ENCODE peak calls at places on chromosomes 11 and 22, in six cellular contexts. O is body of pancreas, P is brain microvascular endothelial cell, H is BJ, S is type B pancreatic cell, Z is astrocyte of the spinal cord. Y is an unnamed sample.

GRCh38 chr22:34429314-34429713 is 509.0 kb upstream of the LARGE1 start:
- DNase-seq in O (no peak), P (no peak), H (no peak), S (no peak), Z (no peak), Y (no peak)

GRCh38 chr11:79314906-79315689 is 125.7 kb downstream of the TENM4 start:
- DNase-seq in O (no peak), P (peak; percentile 2), H (no peak), S (no peak), Z (peak; percentile 13), Y (peak; percentile 50)

GRCh38 chr11:36672815-36673450 is 74.9 kb upstream of the RAG2 start:
- DNase-seq in O (peak; percentile 30), P (peak; percentile 63), H (no peak), S (no peak), Z (peak; percentile 41), Y (peak; percentile 31)

GRCh38 chr22:39920134-39920743 is 19.4 kb downstream of the GRAP2 start:
- DNase-seq in O (no peak), P (no peak), H (no peak), S (no peak), Z (no peak), Y (no peak)

GRCh38 chr11:70077411-70078094 is 564 bp upstream of the ANO1 start:
- DNase-seq in O (no peak), P (no peak), H (no peak), S (no peak), Z (no peak), Y (no peak)

GRCh38 chr11:103433380-103433779 is 324.2 kb downstream of the DYNC2H1 start:
- DNase-seq in O (no peak), P (peak; percentile 86), H (peak; percentile 68), S (no peak), Z (peak; percentile 74), Y (no peak)

GRCh38 chr22:18968011-18968749 is 32.1 kb upstream of the PRODH start:
- DNase-seq in O (peak; percentile 60), P (peak; percentile 22), H (no peak), S (no peak), Z (no peak), Y (peak; percentile 76)

GRCh38 chr22:21455334-21456089 is 11.7 kb upstream of the TMEM191C start:
- DNase-seq in O (no peak), P (no peak), H (no peak), S (peak; percentile 67), Z (no peak), Y (no peak)

GRCh38 chr11:20226936-20227335 is 66.7 kb upstream of the DBX1 start:
- DNase-seq in O (no peak), P (peak; percentile 2), H (no peak), S (no peak), Z (no peak), Y (no peak)

GRCh38 chr22:44199866-44200265 is 19.1 kb downstream of the PARVG start:
- DNase-seq in O (no peak), P (no peak), H (no peak), S (no peak), Z (no peak), Y (no peak)

GRCh38 chr22:32917577-32918375 is 116.3 kb downstream of the TIMP3 start:
- DNase-seq in O (no peak), P (no peak), H (no peak), S (no peak), Z (no peak), Y (peak; percentile 33)

GRCh38 chr22:18095101-18095805 is 15.4 kb upstream of the TUBA8 start:
- DNase-seq in O (peak; percentile 34), P (peak; percentile 33), H (no peak), S (no peak), Z (peak; percentile 28), Y (no peak)

GRCh38 chr11:70397336-70397982 is 870 bp upstream of the CTTN start:
- DNase-seq in O (peak; percentile 30), P (peak; percentile 14), H (no peak), S (no peak), Z (no peak), Y (peak; percentile 38)

GRCh38 chr11:20443596-20443995 is 56.1 kb downstream of the PRMT3 start:
- DNase-seq in O (no peak), P (no peak), H (no peak), S (no peak), Z (peak; percentile 38), Y (peak; percentile 10)

GRCh38 chr11:706957-707816 is 1.2 kb downstream of the EPS8L2 start:
- DNase-seq in O (peak; percentile 69), P (no peak), H (no peak), S (peak; percentile 70), Z (peak; percentile 24), Y (peak; percentile 83)

GRCh38 chr22:30649430-30650007 is 13.9 kb downstream of the SLC35E4 start:
- DNase-seq in O (peak; percentile 69), P (peak; percentile 63), H (no peak), S (no peak), Z (peak; percentile 83), Y (peak; percentile 76)

GRCh38 chr11:117950999-117951961 is 22.1 kb upstream of the TMPRSS13 start:
- DNase-seq in O (no peak), P (no peak), H (no peak), S (no peak), Z (no peak), Y (no peak)

GRCh38 chr22:33894515-33894914 is 25.8 kb downstream of the LARGE1 start:
- DNase-seq in O (no peak), P (no peak), H (no peak), S (no peak), Z (no peak), Y (no peak)

GRCh38 chr11:118953265-118953664 is 2.8 kb upstream of the UPK2 start:
- DNase-seq in O (no peak), P (peak; percentile 23), H (no peak), S (no peak), Z (no peak), Y (no peak)

GRCh38 chr11:64266339-64266738 is 15.0 kb downstream of the PLCB3 start:
- DNase-seq in O (no peak), P (peak; percentile 45), H (no peak), S (no peak), Z (no peak), Y (no peak)

GRCh38 chr11:16610738-16611388 is 127.6 kb upstream of the C11orf58 start:
- DNase-seq in O (no peak), P (no peak), H (no peak), S (peak; percentile 68), Z (no peak), Y (peak; percentile 26)

GRCh38 chr11:108825381-108825780 is 160.5 kb downstream of the DDX10 start:
- DNase-seq in O (no peak), P (no peak), H (no peak), S (no peak), Z (no peak), Y (no peak)
- TF ChIP-seq CTCF in O (no peak), P (no peak), H (no peak), S (no peak), Z (no peak), Y (no peak)

GRCh38 chr11:72072348-72072747 is 8.0 kb downstream of the NUMA1 start:
- DNase-seq in O (no peak), P (peak; percentile 72), H (peak; percentile 26), S (no peak), Z (peak; percentile 83), Y (peak; percentile 48)

GRCh38 chr11:72078477-72078876 is 1.9 kb downstream of the NUMA1 start:
- DNase-seq in O (no peak), P (no peak), H (no peak), S (no peak), Z (no peak), Y (no peak)

GRCh38 chr11:72070486-72070885 is 9.9 kb downstream of the NUMA1 start:
- DNase-seq in O (no peak), P (no peak), H (no peak), S (no peak), Z (no peak), Y (no peak)

GRCh38 chr11:72075756-72076155 is 4.6 kb downstream of the NUMA1 start:
- DNase-seq in O (no peak), P (no peak), H (no peak), S (no peak), Z (no peak), Y (no peak)

GRCh38 chr11:72075109-72075508 is 5.2 kb downstream of the NUMA1 start:
- DNase-seq in O (no peak), P (no peak), H (no peak), S (no peak), Z (no peak), Y (no peak)
- TF ChIP-seq CTCF in O (no peak), P (peak; percentile 41), H (peak; percentile 25), S (no peak), Z (no peak), Y (no peak)

GRCh38 chr11:46982797-46983452 is 46.4 kb downstream of the CSTPP1 start:
- DNase-seq in O (no peak), P (no peak), H (no peak), S (no peak), Z (no peak), Y (no peak)

GRCh38 chr11:46984987-46985386 is 48.4 kb downstream of the CSTPP1 start:
- DNase-seq in O (no peak), P (no peak), H (no peak), S (no peak), Z (no peak), Y (no peak)

GRCh38 chr11:46991391-46991790 is 54.8 kb downstream of the CSTPP1 start:
- DNase-seq in O (no peak), P (no peak), H (no peak), S (no peak), Z (no peak), Y (no peak)

GRCh38 chr11:46983598-46983997 is 47.0 kb downstream of the CSTPP1 start:
- DNase-seq in O (no peak), P (no peak), H (no peak), S (no peak), Z (no peak), Y (no peak)

GRCh38 chr11:46987183-46987582 is 50.6 kb downstream of the CSTPP1 start:
- DNase-seq in O (no peak), P (no peak), H (no peak), S (no peak), Z (no peak), Y (no peak)
- TF ChIP-seq CTCF in O (no peak), P (no peak), H (no peak), S (no peak), Z (no peak), Y (no peak)

GRCh38 chr11:68367252-68367651 is 54.9 kb downstream of the LRP5 start:
- DNase-seq in O (no peak), P (no peak), H (no peak), S (no peak), Z (no peak), Y (no peak)

GRCh38 chr11:68364581-68364980 is 52.2 kb downstream of the LRP5 start:
- DNase-seq in O (no peak), P (no peak), H (no peak), S (no peak), Z (no peak), Y (no peak)

GRCh38 chr11:68362801-68363379 is 50.5 kb downstream of the LRP5 start:
- DNase-seq in O (no peak), P (no peak), H (no peak), S (no peak), Z (no peak), Y (no peak)

GRCh38 chr11:68363771-68364170 is 51.4 kb downstream of the LRP5 start:
- DNase-seq in O (no peak), P (no peak), H (no peak), S (no peak), Z (no peak), Y (no peak)

DNA sequence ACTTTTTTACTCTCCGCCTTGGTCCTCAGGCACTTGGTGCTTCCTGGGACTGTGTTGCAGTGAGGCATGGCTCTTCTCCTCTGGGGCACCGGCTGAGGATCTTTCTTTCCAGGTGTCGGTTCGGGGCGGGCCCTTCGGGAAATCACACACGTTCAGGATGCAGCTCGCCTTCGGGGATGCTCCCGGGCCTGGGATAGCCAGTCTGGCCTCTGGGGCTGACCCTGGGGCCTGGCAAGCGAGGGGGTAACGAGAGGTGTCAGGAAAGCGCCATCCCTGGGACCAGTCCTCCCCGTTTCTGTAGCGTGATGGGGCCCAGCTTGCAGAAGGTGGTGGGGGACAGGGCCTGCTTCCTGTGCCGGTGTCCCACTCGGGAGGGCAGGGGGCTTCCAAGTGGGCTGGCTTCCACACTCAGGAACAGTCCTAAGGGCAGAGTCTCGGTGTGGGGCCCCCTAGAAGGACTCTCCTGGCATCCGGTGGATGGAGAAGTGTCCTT is 53.6 kb downstream of the LRP5 start:
- DNase-seq in O (no peak), P (no peak), H (no peak), S (no peak), Z (no peak), Y (no peak)
- TF ChIP-seq CTCF in O (no peak), P (no peak), H (no peak), S (no peak), Z (no peak), Y (no peak)